ENCODE peak calls at places on chromosomes 16 and 17, in eight cellular contexts. One of them, this sample, is unnamed.

GRCh38 chr17:38885728-38886642 is 16.1 kb downstream of the LASP1 start:
- DNase-seq in HFF-Myc: no peak
- DNase-seq in psoas muscle: no peak
- DNase-seq in NB4: no peak
- DNase-seq in choroid plexus epithelial cell: peak; percentile 77
- DNase-seq in upper lobe of left lung: no peak
- DNase-seq in fibroblast of pulmonary artery: no peak
- DNase-seq in lower leg skin: no peak
- DNase-seq in this sample: peak; percentile 36

GRCh38 chr17:58666858-58667267 is 25.0 kb downstream of the TEX14 start:
- DNase-seq in HFF-Myc: no peak
- DNase-seq in psoas muscle: peak; percentile 25
- DNase-seq in NB4: peak; percentile 81
- DNase-seq in choroid plexus epithelial cell: peak; percentile 48
- DNase-seq in upper lobe of left lung: peak; percentile 66
- DNase-seq in fibroblast of pulmonary artery: peak; percentile 95
- DNase-seq in lower leg skin: peak; percentile 92
- DNase-seq in this sample: peak; percentile 79

GRCh38 chr16:66375451-66375850 is 9.0 kb downstream of the CDH5 start:
- DNase-seq in HFF-Myc: no peak
- DNase-seq in psoas muscle: no peak
- DNase-seq in NB4: no peak
- DNase-seq in choroid plexus epithelial cell: no peak
- DNase-seq in upper lobe of left lung: no peak
- DNase-seq in fibroblast of pulmonary artery: no peak
- DNase-seq in lower leg skin: no peak
- DNase-seq in this sample: no peak

GRCh38 chr17:64063766-64064224 is 43.4 kb upstream of the ICAM2 start:
- DNase-seq in HFF-Myc: no peak
- DNase-seq in psoas muscle: peak; percentile 48
- DNase-seq in NB4: peak; percentile 57
- DNase-seq in choroid plexus epithelial cell: peak; percentile 63
- DNase-seq in upper lobe of left lung: peak; percentile 90
- DNase-seq in fibroblast of pulmonary artery: peak; percentile 67
- DNase-seq in lower leg skin: no peak
- DNase-seq in this sample: peak; percentile 33

GRCh38 chr16:56795011-56795410 is 65.1 kb downstream of the NUP93 start:
- DNase-seq in HFF-Myc: no peak
- DNase-seq in psoas muscle: no peak
- DNase-seq in NB4: no peak
- DNase-seq in choroid plexus epithelial cell: no peak
- DNase-seq in upper lobe of left lung: no peak
- DNase-seq in fibroblast of pulmonary artery: no peak
- DNase-seq in lower leg skin: no peak
- DNase-seq in this sample: no peak

GRCh38 chr17:13590441-13590840 is 11.3 kb downstream of the HS3ST3A1 start:
- DNase-seq in HFF-Myc: no peak
- DNase-seq in psoas muscle: no peak
- DNase-seq in NB4: no peak
- DNase-seq in choroid plexus epithelial cell: no peak
- DNase-seq in upper lobe of left lung: no peak
- DNase-seq in fibroblast of pulmonary artery: no peak
- DNase-seq in lower leg skin: no peak
- DNase-seq in this sample: no peak

GRCh38 chr16:87321336-87322107 is 4.3 kb upstream of the C16orf95 start:
- DNase-seq in HFF-Myc: no peak
- DNase-seq in psoas muscle: no peak
- DNase-seq in NB4: no peak
- DNase-seq in choroid plexus epithelial cell: no peak
- DNase-seq in upper lobe of left lung: no peak
- DNase-seq in fibroblast of pulmonary artery: no peak
- DNase-seq in lower leg skin: peak; percentile 81
- DNase-seq in this sample: no peak

GRCh38 chr16:19860146-19861030 is 24.3 kb downstream of the GPRC5B start:
- DNase-seq in HFF-Myc: no peak
- DNase-seq in psoas muscle: no peak
- DNase-seq in NB4: no peak
- DNase-seq in choroid plexus epithelial cell: peak; percentile 82
- DNase-seq in upper lobe of left lung: no peak
- DNase-seq in fibroblast of pulmonary artery: peak; percentile 42
- DNase-seq in lower leg skin: no peak
- DNase-seq in this sample: no peak

GRCh38 chr17:37050905-37051304 is 102.2 kb downstream of the AATF start:
- DNase-seq in HFF-Myc: no peak
- DNase-seq in psoas muscle: no peak
- DNase-seq in NB4: no peak
- DNase-seq in choroid plexus epithelial cell: no peak
- DNase-seq in upper lobe of left lung: no peak
- DNase-seq in fibroblast of pulmonary artery: peak; percentile 8
- DNase-seq in lower leg skin: no peak
- DNase-seq in this sample: no peak

GRCh38 chr16:15643453-15644305 is 725 bp upstream of the MARF1 start:
- DNase-seq in HFF-Myc: no peak
- DNase-seq in psoas muscle: no peak
- DNase-seq in NB4: peak; percentile 70
- DNase-seq in choroid plexus epithelial cell: peak; percentile 74
- DNase-seq in upper lobe of left lung: no peak
- DNase-seq in fibroblast of pulmonary artery: peak; percentile 72
- DNase-seq in lower leg skin: no peak
- DNase-seq in this sample: peak; percentile 66

GRCh38 chr17:79938696-79939435 is 96.8 kb downstream of the TBC1D16 start:
- DNase-seq in HFF-Myc: no peak
- DNase-seq in psoas muscle: peak; percentile 3
- DNase-seq in NB4: no peak
- DNase-seq in choroid plexus epithelial cell: no peak
- DNase-seq in upper lobe of left lung: no peak
- DNase-seq in fibroblast of pulmonary artery: no peak
- DNase-seq in lower leg skin: no peak
- DNase-seq in this sample: no peak

GRCh38 chr17:49315551-49315951 is 46.5 kb downstream of the ZNF652 start:
- DNase-seq in HFF-Myc: peak; percentile 73
- DNase-seq in psoas muscle: peak; percentile 63
- DNase-seq in NB4: peak; percentile 84
- DNase-seq in choroid plexus epithelial cell: peak; percentile 90
- DNase-seq in upper lobe of left lung: peak; percentile 85
- DNase-seq in fibroblast of pulmonary artery: peak; percentile 91
- DNase-seq in lower leg skin: peak; percentile 93
- DNase-seq in this sample: peak; percentile 91

GRCh38 chr17:57530508-57530907 is 214.6 kb downstream of the CCDC182 start:
- DNase-seq in HFF-Myc: no peak
- DNase-seq in psoas muscle: no peak
- DNase-seq in NB4: no peak
- DNase-seq in choroid plexus epithelial cell: no peak
- DNase-seq in upper lobe of left lung: no peak
- DNase-seq in fibroblast of pulmonary artery: peak; percentile 16
- DNase-seq in lower leg skin: no peak
- DNase-seq in this sample: no peak

GRCh38 chr16:57589374-57589773 is 39.1 kb upstream of the ADGRG1 start:
- DNase-seq in HFF-Myc: no peak
- DNase-seq in psoas muscle: no peak
- DNase-seq in NB4: no peak
- DNase-seq in choroid plexus epithelial cell: no peak
- DNase-seq in upper lobe of left lung: no peak
- DNase-seq in fibroblast of pulmonary artery: no peak
- DNase-seq in lower leg skin: peak; percentile 45
- DNase-seq in this sample: no peak

GRCh38 chr16:78034530-78034929 is 12.2 kb downstream of the CLEC3A start:
- DNase-seq in HFF-Myc: no peak
- DNase-seq in psoas muscle: no peak
- DNase-seq in NB4: peak; percentile 40
- DNase-seq in choroid plexus epithelial cell: no peak
- DNase-seq in upper lobe of left lung: no peak
- DNase-seq in fibroblast of pulmonary artery: no peak
- DNase-seq in lower leg skin: no peak
- DNase-seq in this sample: no peak

GRCh38 chr17:36529121-36529520 is 5.5 kb downstream of the MYO19 start:
- DNase-seq in HFF-Myc: no peak
- DNase-seq in psoas muscle: no peak
- DNase-seq in NB4: peak; percentile 36
- DNase-seq in choroid plexus epithelial cell: peak; percentile 23
- DNase-seq in upper lobe of left lung: no peak
- DNase-seq in fibroblast of pulmonary artery: peak; percentile 36
- DNase-seq in lower leg skin: no peak
- DNase-seq in this sample: peak; percentile 84

GRCh38 chr16:11383481-11384183 is 38.4 kb downstream of the RMI2 start:
- DNase-seq in HFF-Myc: no peak
- DNase-seq in psoas muscle: no peak
- DNase-seq in NB4: no peak
- DNase-seq in choroid plexus epithelial cell: no peak
- DNase-seq in upper lobe of left lung: no peak
- DNase-seq in fibroblast of pulmonary artery: no peak
- DNase-seq in lower leg skin: no peak
- DNase-seq in this sample: no peak

GRCh38 chr17:57375040-57375769 is 118.9 kb downstream of the MSI2 start:
- DNase-seq in HFF-Myc: no peak
- DNase-seq in psoas muscle: no peak
- DNase-seq in NB4: no peak
- DNase-seq in choroid plexus epithelial cell: no peak
- DNase-seq in upper lobe of left lung: no peak
- DNase-seq in fibroblast of pulmonary artery: peak; percentile 40
- DNase-seq in lower leg skin: no peak
- DNase-seq in this sample: no peak

GRCh38 chr16:70523621-70524405 is at the start of gene SF3B3:
- DNase-seq in HFF-Myc: no peak
- DNase-seq in psoas muscle: peak; percentile 72
- DNase-seq in NB4: peak; percentile 82
- DNase-seq in choroid plexus epithelial cell: peak; percentile 39
- DNase-seq in upper lobe of left lung: peak; percentile 65
- DNase-seq in fibroblast of pulmonary artery: peak; percentile 36
- DNase-seq in lower leg skin: peak; percentile 92
- DNase-seq in this sample: peak; percentile 37

GRCh38 chr17:27247071-27247957 is 46.6 kb upstream of the WSB1 start:
- DNase-seq in HFF-Myc: no peak
- DNase-seq in psoas muscle: peak; percentile 58
- DNase-seq in NB4: peak; percentile 48
- DNase-seq in choroid plexus epithelial cell: peak; percentile 99
- DNase-seq in upper lobe of left lung: peak; percentile 74
- DNase-seq in fibroblast of pulmonary artery: peak; percentile 95
- DNase-seq in lower leg skin: peak; percentile 92
- DNase-seq in this sample: peak; percentile 91

GRCh38 chr16:31256466-31256865 is 3.3 kb upstream of the ITGAM start:
- DNase-seq in HFF-Myc: no peak
- DNase-seq in psoas muscle: no peak
- DNase-seq in NB4: no peak
- DNase-seq in choroid plexus epithelial cell: no peak
- DNase-seq in upper lobe of left lung: no peak
- DNase-seq in fibroblast of pulmonary artery: no peak
- DNase-seq in lower leg skin: no peak
- DNase-seq in this sample: no peak

GRCh38 chr17:6711081-6711674 is 2.0 kb downstream of the SLC13A5 start:
- DNase-seq in HFF-Myc: no peak
- DNase-seq in psoas muscle: no peak
- DNase-seq in NB4: peak; percentile 47
- DNase-seq in choroid plexus epithelial cell: no peak
- DNase-seq in upper lobe of left lung: no peak
- DNase-seq in fibroblast of pulmonary artery: no peak
- DNase-seq in lower leg skin: peak; percentile 67
- DNase-seq in this sample: no peak
- H3K4me3 ChIP-seq in HFF-Myc: no peak overlapping the region
- H3K4me3 ChIP-seq in psoas muscle: no peak overlapping the region
- H3K4me3 ChIP-seq in NB4: no peak overlapping the region
- H3K4me3 ChIP-seq in choroid plexus epithelial cell: no peak overlapping the region
- H3K4me3 ChIP-seq in upper lobe of left lung: no peak overlapping the region
- H3K4me3 ChIP-seq in fibroblast of pulmonary artery: no peak overlapping the region
- H3K4me3 ChIP-seq in lower leg skin: no peak overlapping the region
- H3K4me3 ChIP-seq in this sample: no peak overlapping the region

GRCh38 chr17:11598274-11599221 is at the start of gene DNAH9:
- DNase-seq in HFF-Myc: peak; percentile 0
- DNase-seq in psoas muscle: peak; percentile 95
- DNase-seq in NB4: no peak
- DNase-seq in choroid plexus epithelial cell: peak; percentile 22
- DNase-seq in upper lobe of left lung: peak; percentile 97
- DNase-seq in fibroblast of pulmonary artery: peak; percentile 47
- DNase-seq in lower leg skin: peak; percentile 98
- DNase-seq in this sample: peak; percentile 60
- H3K4me3 ChIP-seq in HFF-Myc: no peak within 1 kb of the TSS
- H3K4me3 ChIP-seq in psoas muscle: peak within 1 kb of the TSS; percentile 56
- H3K4me3 ChIP-seq in NB4: no peak within 1 kb of the TSS
- H3K4me3 ChIP-seq in choroid plexus epithelial cell: peak within 1 kb of the TSS; percentile 8
- H3K4me3 ChIP-seq in upper lobe of left lung: peak within 1 kb of the TSS; percentile 32
- H3K4me3 ChIP-seq in fibroblast of pulmonary artery: no peak within 1 kb of the TSS
- H3K4me3 ChIP-seq in lower leg skin: peak within 1 kb of the TSS; percentile 54
- H3K4me3 ChIP-seq in this sample: peak within 1 kb of the TSS; percentile 13

DNA sequence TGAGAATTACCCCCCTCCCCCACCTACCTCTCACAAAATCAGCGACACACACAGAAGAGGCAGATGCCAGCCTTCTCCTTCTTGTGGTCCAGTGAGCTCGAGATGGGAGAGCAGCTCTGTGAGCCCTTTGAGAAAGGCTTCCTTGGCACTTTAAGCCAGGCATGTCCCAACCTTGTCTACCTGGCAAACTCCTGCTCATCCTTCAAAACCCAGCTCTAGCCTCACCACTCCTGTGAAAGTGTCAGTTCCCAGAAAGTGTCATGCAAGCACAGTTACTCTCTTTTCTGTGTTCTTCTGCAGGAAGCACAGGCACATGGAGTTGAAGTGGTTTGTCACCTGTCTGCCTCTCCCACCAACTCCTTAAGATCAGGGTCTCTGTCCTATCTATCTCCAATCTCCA is 1.6 kb downstream of the TMEM98 start:
- DNase-seq in HFF-Myc: no peak
- DNase-seq in psoas muscle: no peak
- DNase-seq in NB4: no peak
- DNase-seq in choroid plexus epithelial cell: no peak
- DNase-seq in upper lobe of left lung: no peak
- DNase-seq in fibroblast of pulmonary artery: no peak
- DNase-seq in lower leg skin: peak; percentile 26
- DNase-seq in this sample: no peak
- H3K4me3 ChIP-seq in HFF-Myc: peak overlapping the region; percentile 68
- H3K4me3 ChIP-seq in psoas muscle: no peak overlapping the region
- H3K4me3 ChIP-seq in NB4: no peak overlapping the region
- H3K4me3 ChIP-seq in choroid plexus epithelial cell: peak overlapping the region; percentile 68
- H3K4me3 ChIP-seq in upper lobe of left lung: no peak overlapping the region
- H3K4me3 ChIP-seq in fibroblast of pulmonary artery: peak overlapping the region; percentile 63
- H3K4me3 ChIP-seq in lower leg skin: no peak overlapping the region
- H3K4me3 ChIP-seq in this sample: peak overlapping the region; percentile 43

GRCh38 chr16:68781784-68782183 is 44.7 kb downstream of the CDH1 start:
- DNase-seq in HFF-Myc: no peak
- DNase-seq in psoas muscle: no peak
- DNase-seq in NB4: peak; percentile 60
- DNase-seq in choroid plexus epithelial cell: no peak
- DNase-seq in upper lobe of left lung: no peak
- DNase-seq in fibroblast of pulmonary artery: no peak
- DNase-seq in lower leg skin: no peak
- DNase-seq in this sample: no peak

GRCh38 chr16:68779891-68780290 is 42.8 kb downstream of the CDH1 start:
- DNase-seq in HFF-Myc: no peak
- DNase-seq in psoas muscle: no peak
- DNase-seq in NB4: no peak
- DNase-seq in choroid plexus epithelial cell: no peak
- DNase-seq in upper lobe of left lung: peak; percentile 52
- DNase-seq in fibroblast of pulmonary artery: no peak
- DNase-seq in lower leg skin: no peak
- DNase-seq in this sample: no peak

GRCh38 chr16:68776821-68777485 is 39.9 kb downstream of the CDH1 start:
- DNase-seq in HFF-Myc: no peak
- DNase-seq in psoas muscle: no peak
- DNase-seq in NB4: no peak
- DNase-seq in choroid plexus epithelial cell: peak; percentile 33
- DNase-seq in upper lobe of left lung: no peak
- DNase-seq in fibroblast of pulmonary artery: no peak
- DNase-seq in lower leg skin: no peak
- DNase-seq in this sample: no peak

GRCh38 chr16:68774982-68775381 is 37.9 kb downstream of the CDH1 start:
- DNase-seq in HFF-Myc: no peak
- DNase-seq in psoas muscle: no peak
- DNase-seq in NB4: no peak
- DNase-seq in choroid plexus epithelial cell: no peak
- DNase-seq in upper lobe of left lung: no peak
- DNase-seq in fibroblast of pulmonary artery: no peak
- DNase-seq in lower leg skin: no peak
- DNase-seq in this sample: no peak

GRCh38 chr16:68778551-68779231 is 41.6 kb downstream of the CDH1 start:
- DNase-seq in HFF-Myc: no peak
- DNase-seq in psoas muscle: no peak
- DNase-seq in NB4: no peak
- DNase-seq in choroid plexus epithelial cell: peak; percentile 32
- DNase-seq in upper lobe of left lung: peak; percentile 76
- DNase-seq in fibroblast of pulmonary artery: no peak
- DNase-seq in lower leg skin: no peak
- DNase-seq in this sample: no peak
- H3K4me3 ChIP-seq in HFF-Myc: no peak overlapping the region
- H3K4me3 ChIP-seq in psoas muscle: no peak overlapping the region
- H3K4me3 ChIP-seq in NB4: no peak overlapping the region
- H3K4me3 ChIP-seq in choroid plexus epithelial cell: no peak overlapping the region
- H3K4me3 ChIP-seq in upper lobe of left lung: no peak overlapping the region
- H3K4me3 ChIP-seq in fibroblast of pulmonary artery: no peak overlapping the region
- H3K4me3 ChIP-seq in lower leg skin: no peak overlapping the region
- H3K4me3 ChIP-seq in this sample: no peak overlapping the region